ENCODE peak calls at places on chromosomes 12 and 14, in five cellular contexts. B, R, X, J and L are unnamed samples.

GRCh38 chr12:5796171-5797091 is 148.6 kb downstream of the ANO2 start:
- DNase-seq in R (peak; percentile 69), X (no peak), B (peak; percentile 35), J (peak; percentile 77), L (no peak)

GRCh38 chr12:132489078-132489601 is 811 bp upstream of the FBRSL1 start:
- DNase-seq in B (peak; percentile 45), J (no peak), R (peak; percentile 81), X (peak; percentile 75), L (no peak)

GRCh38 chr12:67366530-67367196 is 97.5 kb downstream of the CAND1 start:
- DNase-seq in X (no peak), B (peak; percentile 30), J (no peak), R (no peak), L (no peak)

GRCh38 chr12:779745-780734 is 27.7 kb downstream of the WNK1 start:
- DNase-seq in B (no peak), J (no peak), X (no peak), R (no peak), L (no peak)

GRCh38 chr12:68439368-68440045 is 107.3 kb upstream of the MDM1 start:
- DNase-seq in R (no peak), X (no peak), B (no peak), J (no peak), L (no peak)

GRCh38 chr12:57224973-57225679 is 4.4 kb upstream of the SHMT2 start:
- DNase-seq in J (no peak), X (no peak), B (no peak), R (peak; percentile 83), L (no peak)

GRCh38 chr12:9781360-9781759 is 20.7 kb upstream of the CD69 start:
- DNase-seq in X (no peak), R (no peak), J (no peak), B (no peak), L (no peak)

GRCh38 chr14:90281261-90281660 is 24.9 kb downstream of the PSMC1 start:
- DNase-seq in B (no peak), J (no peak), X (no peak), R (no peak), L (no peak)

GRCh38 chr12:12797789-12798142 is 12.3 kb downstream of the APOLD1 start:
- DNase-seq in R (no peak), B (no peak), X (no peak), J (no peak), L (no peak)

GRCh38 chr12:128583453-128583852 is 240.3 kb downstream of the SLC15A4 start:
- DNase-seq in R (no peak), X (no peak), B (no peak), J (no peak), L (no peak)

GRCh38 chr14:53696217-53696965 is 260.2 kb downstream of the BMP4 start:
- DNase-seq in B (no peak), J (no peak), R (no peak), X (no peak), L (no peak)

GRCh38 chr12:110936367-110937103 is 16.2 kb upstream of the MYL2 start:
- DNase-seq in J (no peak), B (no peak), X (no peak), R (no peak), L (no peak)

GRCh38 chr12:65611396-65611795 is 212.9 kb upstream of the HMGA2 start:
- DNase-seq in J (no peak), X (no peak), B (no peak), R (no peak), L (no peak)

GRCh38 chr12:40580346-40580745 is 111.9 kb upstream of the CNTN1 start:
- DNase-seq in R (no peak), X (no peak), B (no peak), J (no peak), L (no peak)

GRCh38 chr12:2306686-2307249 is 254.0 kb downstream of the CACNA1C start:
- DNase-seq in J (no peak), B (no peak), X (peak; percentile 50), R (no peak), L (no peak)

GRCh38 chr12:109301643-109302176 is 7.4 kb downstream of the FOXN4 start:
- DNase-seq in X (no peak), J (no peak), R (no peak), B (no peak), L (no peak)

GRCh38 chr12:109305547-109305946 is 3.5 kb downstream of the FOXN4 start:
- DNase-seq in R (no peak), J (no peak), B (no peak), X (no peak), L (no peak)

GRCh38 chr12:109302358-109302757 is 6.7 kb downstream of the FOXN4 start:
- DNase-seq in R (no peak), X (no peak), J (no peak), B (no peak), L (no peak)

GRCh38 chr12:109304485-109304884 is 4.6 kb downstream of the FOXN4 start:
- DNase-seq in X (no peak), R (no peak), J (no peak), B (no peak), L (no peak)

GRCh38 chr12:109302770-109303169 is 6.3 kb downstream of the FOXN4 start:
- DNase-seq in B (no peak), X (no peak), R (no peak), J (no peak), L (no peak)
- TF ChIP-seq CTCF in B (no peak), X (no peak), R (no peak), J (peak; percentile 3), L (no peak)

DNA sequence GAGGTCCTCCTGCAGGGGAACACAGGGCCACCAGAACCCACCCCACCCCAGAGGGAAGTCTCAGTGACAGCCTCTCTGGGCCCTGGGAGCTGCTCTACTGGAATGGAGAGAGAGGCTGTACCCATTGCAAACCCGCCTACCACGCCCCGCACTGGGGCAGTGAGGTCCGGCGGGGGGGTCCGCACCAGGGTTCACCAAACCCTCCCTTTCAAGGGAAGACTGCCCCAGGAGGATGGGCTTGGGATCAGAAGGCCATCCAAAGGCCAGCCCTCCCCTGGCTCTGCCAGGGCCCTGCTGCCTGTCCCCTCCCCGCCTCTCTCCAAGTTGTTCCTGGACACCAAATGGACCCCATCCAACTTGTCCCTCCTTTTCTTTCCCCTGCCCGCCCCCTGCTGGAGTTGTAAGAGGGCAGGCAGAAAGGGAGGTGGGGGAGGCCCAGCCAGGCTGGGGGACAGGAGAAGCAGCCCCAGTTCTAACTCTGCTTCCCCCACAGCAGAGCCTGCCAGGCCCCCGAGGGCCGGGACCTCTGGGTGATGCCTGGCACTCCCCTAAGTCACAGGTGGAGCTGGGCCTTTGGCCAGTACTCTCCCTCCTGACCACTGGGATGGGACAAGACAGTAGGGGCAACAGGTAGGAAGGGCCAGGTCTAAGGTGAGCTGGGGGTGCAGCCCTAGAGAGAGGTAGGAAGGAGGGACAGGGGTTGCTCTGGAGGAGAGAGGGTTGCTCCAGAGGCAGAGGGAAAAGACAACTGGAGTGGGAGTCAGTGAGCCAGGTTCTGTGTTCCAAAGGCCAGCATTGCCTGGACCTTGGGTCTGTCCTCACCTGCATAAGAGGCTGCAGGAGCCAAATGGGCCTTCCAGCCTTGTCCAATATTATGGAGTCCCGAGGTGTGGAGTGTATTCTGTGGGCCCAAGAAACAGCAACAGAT is 3.2 kb upstream of the DIO3 start:
- DNase-seq in B (peak; percentile 15), X (peak; percentile 82), J (no peak), R (peak; percentile 48), L (no peak)
- TF ChIP-seq CTCF in B (peak; percentile 11), X (peak; percentile 21), J (no peak), R (no peak), L (no peak)

GRCh38 chr14:22113401-22113800 is 439.8 kb upstream of the OR4E1 start:
- DNase-seq in X (no peak), J (no peak), B (no peak), R (no peak), L (no peak)

GRCh38 chr14:22107734-22108133 is 434.1 kb upstream of the OR4E1 start:
- DNase-seq in X (no peak), J (no peak), B (no peak), R (no peak), L (no peak)

GRCh38 chr14:22106700-22107697 is 433.4 kb upstream of the OR4E1 start:
- DNase-seq in R (no peak), B (no peak), J (no peak), X (no peak), L (no peak)

DNA sequence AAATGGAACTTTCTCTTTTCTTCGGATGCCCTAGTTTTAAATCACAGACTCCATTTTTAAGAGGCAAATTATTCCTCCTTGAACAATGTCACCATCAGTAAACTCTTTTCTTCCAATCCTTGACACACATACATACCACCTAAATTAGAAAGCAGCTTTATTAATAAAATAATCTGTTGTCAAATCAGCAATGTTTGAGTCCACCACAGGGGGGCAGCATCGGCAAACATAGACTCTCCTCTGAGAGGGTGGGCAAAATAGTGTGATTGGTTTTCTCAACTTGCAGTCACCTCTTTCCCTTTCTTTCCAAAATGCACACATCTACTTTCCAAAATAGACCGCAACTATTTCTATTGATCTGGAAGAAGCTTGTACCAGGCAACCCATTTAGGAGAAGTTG is 438.4 kb upstream of the OR4E1 start:
- DNase-seq in J (no peak), X (no peak), R (peak; percentile 39), B (no peak), L (no peak)
- TF ChIP-seq CTCF in J (peak; percentile 77), X (no peak), R (peak; percentile 19), B (peak; percentile 37), L (no peak)

DNA sequence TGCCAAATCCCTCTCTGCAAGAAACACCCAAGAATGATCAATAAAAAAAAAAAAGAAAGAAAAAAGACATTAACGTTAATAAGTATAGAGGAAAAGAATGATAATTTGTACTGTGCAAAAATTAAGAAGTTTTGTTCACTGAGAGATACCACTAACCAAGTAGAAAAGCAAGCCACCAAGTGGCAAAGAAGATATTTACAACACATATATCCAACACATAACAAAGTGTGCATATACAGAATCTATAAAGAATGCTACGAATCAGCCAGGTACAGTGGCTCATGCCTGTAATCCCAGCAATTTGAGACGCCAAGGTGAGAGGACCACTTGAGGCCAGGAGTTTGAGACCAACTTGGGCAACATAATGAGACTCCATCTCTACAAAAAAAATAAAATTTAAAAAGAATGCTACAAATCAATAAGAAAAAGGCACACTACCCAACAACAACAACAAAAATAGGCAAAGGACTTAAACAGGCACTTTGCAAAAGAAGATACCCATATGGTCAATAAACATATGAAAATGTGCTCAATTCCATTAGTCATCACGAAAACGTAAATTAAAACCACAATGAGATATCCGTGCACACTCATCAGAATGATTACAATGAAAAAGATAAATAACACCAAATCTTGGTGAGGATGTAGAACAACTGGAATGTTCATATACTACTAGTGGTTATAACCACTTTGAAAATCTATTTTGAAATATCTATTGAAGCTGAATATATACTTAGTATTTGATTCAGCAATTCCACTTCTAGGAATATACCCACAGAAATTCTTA is 19.8 kb downstream of the GALNT4 start:
- DNase-seq in B (no peak), J (no peak), X (no peak), R (no peak), L (no peak)
- TF ChIP-seq CTCF in B (no peak), J (peak; percentile 21), X (no peak), R (no peak), L (no peak)

DNA sequence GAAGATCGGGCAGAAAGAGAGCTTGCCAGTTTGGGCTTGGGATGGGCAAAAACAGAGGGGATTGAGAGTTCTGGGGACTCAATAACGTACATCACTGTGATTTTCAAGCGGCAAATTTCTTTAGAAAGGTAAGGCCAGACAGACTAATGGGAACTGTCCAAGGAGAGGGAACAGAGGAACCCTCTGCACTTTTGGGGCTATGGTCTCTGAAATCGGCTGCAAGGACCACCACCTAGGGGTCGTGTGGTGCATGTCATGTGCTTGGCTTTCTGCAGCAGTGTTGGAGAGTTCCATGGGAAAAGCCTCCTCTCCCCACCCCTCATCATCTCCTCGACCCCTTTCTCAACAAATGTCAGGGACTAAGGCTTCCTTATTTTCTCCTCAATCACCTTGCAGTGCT is 79.6 kb downstream of the PPM1A start:
- DNase-seq in J (no peak), X (no peak), R (no peak), B (no peak), L (no peak)
- TF ChIP-seq CTCF in J (peak; percentile 57), X (no peak), R (no peak), B (no peak), L (no peak)